ENCODE peak calls at places on chromosomes 13 and 19, in four cellular contexts. K, W, U and Q are unnamed samples.

GRCh38 chr13:67296511-67296910 is 66.4 kb upstream of the PCDH9 start:
- DNase-seq in K (no peak), W (no peak), U (no peak), Q (no peak)

GRCh38 chr19:40322951-40323615 is 25.1 kb downstream of the C19orf47 start:
- DNase-seq in K (no peak), W (no peak), U (no peak), Q (no peak)

GRCh38 chr19:34336781-34337271 is 28.2 kb upstream of the GPI start:
- DNase-seq in K (peak; percentile 75), W (no peak), U (peak; percentile 63), Q (peak; percentile 48)

GRCh38 chr19:8609210-8610040 is 1.1 kb downstream of the ADAMTS10 start:
- DNase-seq in K (no peak), W (no peak), U (peak; percentile 78), Q (no peak)

GRCh38 chr13:102244617-102245227 is 157.1 kb downstream of the FGF14 start:
- DNase-seq in K (no peak), W (no peak), U (no peak), Q (no peak)

GRCh38 chr19:10587022-10587838 is at the start of gene AP1M2:
- DNase-seq in K (no peak), W (no peak), U (peak; percentile 76), Q (no peak)

GRCh38 chr19:46725036-46725820 is 8.3 kb upstream of the PRKD2 start:
- DNase-seq in K (no peak), W (no peak), U (no peak), Q (no peak)

GRCh38 chr19:39831679-39832078 is 2.3 kb downstream of the DYRK1B start:
- DNase-seq in K (no peak), W (no peak), U (no peak), Q (no peak)

GRCh38 chr13:91544723-91545122 is 146.3 kb downstream of the GPC5 start:
- DNase-seq in K (no peak), W (no peak), U (peak; percentile 16), Q (no peak)

GRCh38 chr19:374183-374885 is 29.7 kb upstream of the MIER2 start:
- DNase-seq in K (no peak), W (no peak), U (no peak), Q (no peak)

GRCh38 chr19:35792888-35793287 is 17.5 kb downstream of the ARHGAP33 start:
- DNase-seq in K (no peak), W (no peak), U (no peak), Q (no peak)

GRCh38 chr13:32381539-32381938 is 46.4 kb downstream of the N4BP2L1 start:
- DNase-seq in K (no peak), W (no peak), U (peak; percentile 44), Q (peak; percentile 9)

GRCh38 chr19:13849991-13850909 is 26.7 kb upstream of the NANOS3 start:
- DNase-seq in K (no peak), W (no peak), U (peak; percentile 96), Q (no peak)

GRCh38 chr13:48253849-48254248 is 20.8 kb downstream of the ITM2B start:
- DNase-seq in K (no peak), W (no peak), U (no peak), Q (no peak)

GRCh38 chr19:52307275-52307674 is 10.3 kb downstream of the ZNF480 start:
- DNase-seq in K (peak; percentile 53), W (no peak), U (no peak), Q (peak; percentile 52)

GRCh38 chr19:10417598-10418280 is 2.6 kb upstream of the PDE4A start:
- DNase-seq in K (peak; percentile 58), W (no peak), U (peak; percentile 26), Q (no peak)

GRCh38 chr13:75643693-75644092 is 7.6 kb downstream of the LMO7 start:
- DNase-seq in K (no peak), W (no peak), U (no peak), Q (no peak)

GRCh38 chr19:33048806-33049676 is 15.6 kb downstream of the RHPN2 start:
- DNase-seq in K (no peak), W (no peak), U (peak; percentile 60), Q (no peak)

GRCh38 chr13:48142437-48142836 is 47.5 kb upstream of the MED4 start:
- DNase-seq in K (no peak), W (peak; percentile 56), U (no peak), Q (no peak)

GRCh38 chr13:82747331-82747730 is 1134.9 kb downstream of the SLITRK1 start:
- DNase-seq in K (no peak), W (no peak), U (no peak), Q (no peak)

GRCh38 chr13:60019119-60019993 is 144.4 kb downstream of the DIAPH3 start:
- DNase-seq in K (peak; percentile 3), W (peak; percentile 17), U (no peak), Q (no peak)

GRCh38 chr13:44181938-44182337 is 191.7 kb upstream of the SERP2 start:
- DNase-seq in K (no peak), W (no peak), U (no peak), Q (no peak)

GRCh38 chr13:35957174-35957867 is 173.9 kb downstream of the DCLK1 start:
- DNase-seq in K (no peak), W (no peak), U (no peak), Q (no peak)

GRCh38 chr19:49110567-49110966 is 3.6 kb upstream of the LIN7B start:
- DNase-seq in K (no peak), W (no peak), U (no peak), Q (no peak)

GRCh38 chr13:23159587-23160240 is 21.1 kb upstream of the SGCG start:
- DNase-seq in K (no peak), W (no peak), U (peak; percentile 58), Q (no peak)

GRCh38 chr19:13843104-13843921 is 33.6 kb upstream of the NANOS3 start:
- DNase-seq in K (no peak), W (no peak), U (peak; percentile 88), Q (no peak)

GRCh38 chr19:46901701-46902401 is 41.1 kb downstream of the ARHGAP35 start:
- DNase-seq in K (no peak), W (no peak), U (no peak), Q (no peak)

GRCh38 chr13:99162543-99162942 is 38.1 kb upstream of the UBAC2 start:
- DNase-seq in K (no peak), W (no peak), U (no peak), Q (no peak)

GRCh38 chr19:15418112-15418587 is 638 bp downstream of the AKAP8L start:
- DNase-seq in K (no peak), W (no peak), U (peak; percentile 40), Q (no peak)

GRCh38 chr19:46952874-46953273 is 66.8 kb upstream of the NPAS1 start:
- DNase-seq in K (no peak), W (no peak), U (no peak), Q (no peak)

GRCh38 chr19:37718357-37718756 is 1.2 kb downstream of the ZNF607 start:
- DNase-seq in K (peak; percentile 10), W (no peak), U (peak; percentile 6), Q (no peak)

GRCh38 chr13:34506796-34507195 is 435.3 kb upstream of the NBEA start:
- DNase-seq in K (no peak), W (no peak), U (no peak), Q (no peak)

GRCh38 chr19:39412867-39413268 is 399 bp downstream of the PLEKHG2 start:
- DNase-seq in K (no peak), W (no peak), U (no peak), Q (no peak)

GRCh38 chr13:97371486-97372109 is 62.4 kb upstream of the RAP2A start:
- DNase-seq in K (no peak), W (no peak), U (no peak), Q (no peak)

GRCh38 chr13:19672990-19673389 is 39.5 kb downstream of the MPHOSPH8 start:
- DNase-seq in K (no peak), W (no peak), U (no peak), Q (no peak)

GRCh38 chr19:11747277-11747676 is 8.5 kb upstream of the ZNF823 start:
- DNase-seq in K (no peak), W (no peak), U (no peak), Q (no peak)

GRCh38 chr19:7337380-7338194 is 11.2 kb upstream of the ARHGEF18 start:
- DNase-seq in K (peak; percentile 98), W (peak; percentile 99), U (no peak), Q (peak; percentile 75)

GRCh38 chr13:74129500-74130144 is 4.6 kb downstream of the KLF12 start:
- DNase-seq in K (peak; percentile 43), W (no peak), U (no peak), Q (peak; percentile 39)

GRCh38 chr19:21143428-21143827 is 1.6 kb downstream of the ZNF431 start:
- DNase-seq in K (no peak), W (no peak), U (no peak), Q (no peak)

GRCh38 chr19:21148681-21149080 is 6.8 kb downstream of the ZNF431 start:
- DNase-seq in K (no peak), W (no peak), U (no peak), Q (no peak)

GRCh38 chr19:21147540-21147939 is 5.7 kb downstream of the ZNF431 start:
- DNase-seq in K (no peak), W (no peak), U (no peak), Q (no peak)

GRCh38 chr19:21141787-21142464 is at the start of gene ZNF431:
- DNase-seq in K (peak; percentile 96), W (peak; percentile 89), U (peak; percentile 95), Q (peak; percentile 95)

DNA sequence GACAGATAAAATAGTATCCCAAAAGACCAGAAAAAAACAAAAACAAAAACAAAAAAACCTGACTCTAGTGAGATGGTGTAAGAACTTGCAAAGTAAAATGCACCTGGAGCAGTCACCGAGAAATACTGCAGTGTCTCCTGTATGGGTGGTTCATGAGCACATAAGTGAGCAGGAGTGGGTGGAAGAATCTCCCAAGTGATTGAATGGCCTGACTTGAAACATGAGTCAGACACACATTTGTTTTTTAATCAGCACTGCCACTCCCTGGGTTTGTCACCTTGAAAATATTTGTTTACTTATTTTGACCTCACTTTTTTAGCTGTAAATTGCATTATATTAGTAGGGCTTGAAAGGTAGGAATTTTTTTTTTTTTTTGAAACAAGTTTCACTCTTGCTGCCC is 2.0 kb downstream of the ZNF431 start:
- DNase-seq in K (no peak), W (no peak), U (no peak), Q (no peak)
- H2AFZ ChIP-seq in K (no peak overlapping the region), W (no peak overlapping the region), U (no peak overlapping the region), Q (no peak overlapping the region)

DNA sequence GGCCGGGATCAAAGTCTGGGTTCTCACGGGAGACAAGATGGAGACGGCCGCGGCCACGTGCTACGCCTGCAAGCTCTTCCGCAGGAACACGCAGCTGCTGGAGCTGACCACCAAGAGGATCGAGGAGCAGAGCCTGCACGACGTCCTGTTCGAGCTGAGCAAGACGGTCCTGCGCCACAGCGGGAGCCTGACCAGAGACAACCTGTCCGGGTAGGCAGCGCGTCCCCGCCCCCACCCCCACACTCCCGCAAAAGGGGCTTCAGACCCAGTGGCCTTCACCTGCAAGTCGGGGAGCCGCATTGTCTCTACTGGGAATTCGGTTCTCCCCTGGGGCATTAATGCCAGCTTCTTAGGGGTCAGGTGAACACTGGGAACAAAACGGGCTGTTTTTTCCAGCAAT is 114.7 kb upstream of the MCF2L start:
- DNase-seq in K (no peak), W (no peak), U (no peak), Q (no peak)
- H2AFZ ChIP-seq in K (no peak overlapping the region), W (no peak overlapping the region), U (no peak overlapping the region), Q (no peak overlapping the region)

GRCh38 chr13:84139561-84140158 is 257.4 kb upstream of the SLITRK1 start:
- DNase-seq in K (no peak), W (no peak), U (no peak), Q (no peak)
- H2AFZ ChIP-seq in K (no peak overlapping the region), W (no peak overlapping the region), U (no peak overlapping the region), Q (peak overlapping the region; percentile 33)

GRCh38 chr19:29928831-29929230 is 13.2 kb upstream of the URI1 start:
- DNase-seq in K (peak; percentile 36), W (peak; percentile 72), U (no peak), Q (no peak)
- H2AFZ ChIP-seq in K (peak overlapping the region; percentile 97), W (no peak overlapping the region), U (no peak overlapping the region), Q (no peak overlapping the region)